ENCODE peak calls at places on chromosomes 2 and 18, in seven cellular contexts. J, K, Y, V, S, G and B are unnamed samples.

GRCh38 chr2:238336151-238336550 is 15.8 kb downstream of the TRAF3IP1 start:
- DNase-seq in J (no peak), K (no peak), Y (no peak), V (no peak), S (no peak), G (no peak), B (no peak)

GRCh38 chr2:121046335-121046734 is 238.7 kb downstream of the TFCP2L1 start:
- DNase-seq in J (no peak), K (no peak), Y (no peak), V (no peak), S (no peak), G (no peak), B (no peak)

GRCh38 chr2:27871805-27872204 is 18.4 kb downstream of the RBKS start:
- DNase-seq in J (no peak), K (no peak), Y (no peak), V (no peak), S (peak; percentile 13), G (no peak), B (no peak)

GRCh38 chr2:217801115-217801531 is 201.7 kb downstream of the TNS1 start:
- DNase-seq in J (no peak), K (no peak), Y (no peak), V (peak; percentile 17), S (no peak), G (no peak), B (no peak)

GRCh38 chr2:133377021-133377481 is 191.2 kb downstream of the NCKAP5 start:
- DNase-seq in J (no peak), K (no peak), Y (no peak), V (no peak), S (peak; percentile 45), G (peak; percentile 7), B (no peak)

GRCh38 chr2:156399950-156400703 is 36.1 kb upstream of the GPD2 start:
- DNase-seq in J (peak; percentile 84), K (peak; percentile 35), Y (peak; percentile 71), V (peak; percentile 82), S (peak; percentile 56), G (peak; percentile 81), B (no peak)

GRCh38 chr2:227877359-227878309 is 6.2 kb downstream of the DAW1 start:
- DNase-seq in J (no peak), K (no peak), Y (no peak), V (no peak), S (peak; percentile 47), G (peak; percentile 65), B (no peak)

GRCh38 chr2:63050186-63050915 is at the start of gene OTX1:
- DNase-seq in J (peak; percentile 61), K (no peak), Y (peak; percentile 92), V (no peak), S (no peak), G (peak; percentile 46), B (peak; percentile 60)

GRCh38 chr18:48106976-48107781 is 176.7 kb upstream of the SMAD2 start:
- DNase-seq in J (no peak), K (no peak), Y (no peak), V (no peak), S (peak; percentile 49), G (no peak), B (no peak)

GRCh38 chr18:67520276-67521035 is 3.9 kb upstream of the DSEL start:
- DNase-seq in J (no peak), K (no peak), Y (no peak), V (peak; percentile 56), S (peak; percentile 96), G (peak; percentile 92), B (no peak)

GRCh38 chr2:230749111-230749510 is 36.5 kb downstream of the CAB39 start:
- DNase-seq in J (no peak), K (no peak), Y (no peak), V (no peak), S (peak; percentile 40), G (peak; percentile 52), B (no peak)

GRCh38 chr2:147659051-147659450 is 185.8 kb upstream of the ACVR2A start:
- DNase-seq in J (no peak), K (no peak), Y (no peak), V (no peak), S (peak; percentile 32), G (no peak), B (no peak)

GRCh38 chr2:176115883-176116813 is at the start of gene HOXD10:
- DNase-seq in J (peak; percentile 63), K (no peak), Y (no peak), V (no peak), S (no peak), G (no peak), B (no peak)

GRCh38 chr2:53437371-53437770 is 330.2 kb upstream of the CHAC2 start:
- DNase-seq in J (no peak), K (no peak), Y (no peak), V (no peak), S (peak; percentile 51), G (no peak), B (no peak)

GRCh38 chr18:8794133-8794986 is 89.0 kb downstream of the MTCL1 start:
- DNase-seq in J (no peak), K (no peak), Y (peak; percentile 9), V (no peak), S (peak; percentile 43), G (no peak), B (no peak)

GRCh38 chr2:65779021-65779420 is 346.6 kb upstream of the SPRED2 start:
- DNase-seq in J (no peak), K (no peak), Y (no peak), V (no peak), S (no peak), G (no peak), B (no peak)

GRCh38 chr2:192236136-192236535 is 41.4 kb upstream of the TMEFF2 start:
- DNase-seq in J (no peak), K (no peak), Y (no peak), V (no peak), S (peak; percentile 62), G (peak; percentile 47), B (no peak)

GRCh38 chr2:88831071-88831791 is 139.8 kb downstream of the RPIA start:
- DNase-seq in J (no peak), K (no peak), Y (no peak), V (no peak), S (no peak), G (no peak), B (no peak)

GRCh38 chr2:78775291-78775690 is 250.2 kb upstream of the REG3G start:
- DNase-seq in J (no peak), K (no peak), Y (no peak), V (no peak), S (no peak), G (no peak), B (no peak)

GRCh38 chr2:24878341-24878740 is 41.7 kb downstream of the ADCY3 start:
- DNase-seq in J (no peak), K (no peak), Y (no peak), V (no peak), S (no peak), G (no peak), B (no peak)

GRCh38 chr18:76686737-76687231 is 135.6 kb upstream of the ZNF236 start:
- DNase-seq in J (no peak), K (peak; percentile 12), Y (peak; percentile 36), V (peak; percentile 68), S (peak; percentile 64), G (peak; percentile 77), B (peak; percentile 21)

GRCh38 chr2:66548422-66548821 is 113.5 kb downstream of the MEIS1 start:
- DNase-seq in J (no peak), K (no peak), Y (no peak), V (no peak), S (peak; percentile 60), G (no peak), B (no peak)

GRCh38 chr2:152488075-152488474 is 153.1 kb downstream of the FMNL2 start:
- DNase-seq in J (no peak), K (no peak), Y (no peak), V (no peak), S (peak; percentile 40), G (no peak), B (no peak)

GRCh38 chr2:73266061-73266891 is 18.0 kb downstream of the FBXO41 start:
- DNase-seq in J (no peak), K (no peak), Y (no peak), V (no peak), S (no peak), G (no peak), B (no peak)

GRCh38 chr2:204234879-204235278 is 298.3 kb downstream of the ICOS start:
- DNase-seq in J (no peak), K (no peak), Y (no peak), V (no peak), S (peak; percentile 38), G (peak; percentile 27), B (no peak)

GRCh38 chr2:68832161-68832869 is 38.9 kb downstream of the BMP10 start:
- DNase-seq in J (peak; percentile 65), K (peak; percentile 32), Y (no peak), V (peak; percentile 85), S (peak; percentile 88), G (peak; percentile 91), B (no peak)